ENCODE peak calls at places on chromosomes 2 and 18, in nine cellular contexts. One of them, this sample, is unnamed.

GRCh38 chr2:146572598-146572997 is 1272.2 kb upstream of the ACVR2A start:
- DNase-seq in keratinocyte: peak; percentile 4
- DNase-seq in MM.1S: no peak
- DNase-seq in OCI-LY7: no peak
- DNase-seq in PC-9: no peak
- DNase-seq in SK-N-SH: no peak
- DNase-seq in fibroblast of lung: peak; percentile 80
- DNase-seq in hepatocyte: no peak
- DNase-seq in mammary epithelial cell: peak; percentile 69
- DNase-seq in this sample: no peak

GRCh38 chr2:96503637-96504243 is 1.4 kb downstream of the NEURL3 start:
- DNase-seq in keratinocyte: no peak
- DNase-seq in MM.1S: no peak
- DNase-seq in OCI-LY7: no peak
- DNase-seq in PC-9: no peak
- DNase-seq in SK-N-SH: no peak
- DNase-seq in fibroblast of lung: no peak
- DNase-seq in hepatocyte: no peak
- DNase-seq in mammary epithelial cell: no peak
- DNase-seq in this sample: no peak

GRCh38 chr2:233532971-233533370 is 33.6 kb downstream of the USP40 start:
- DNase-seq in keratinocyte: no peak
- DNase-seq in MM.1S: no peak
- DNase-seq in OCI-LY7: no peak
- DNase-seq in PC-9: no peak
- DNase-seq in SK-N-SH: no peak
- DNase-seq in fibroblast of lung: no peak
- DNase-seq in hepatocyte: no peak
- DNase-seq in mammary epithelial cell: no peak
- DNase-seq in this sample: no peak

GRCh38 chr2:156366747-156367146 is 34.2 kb upstream of the NR4A2 start:
- DNase-seq in keratinocyte: no peak
- DNase-seq in MM.1S: no peak
- DNase-seq in OCI-LY7: no peak
- DNase-seq in PC-9: no peak
- DNase-seq in SK-N-SH: no peak
- DNase-seq in fibroblast of lung: no peak
- DNase-seq in hepatocyte: no peak
- DNase-seq in mammary epithelial cell: no peak
- DNase-seq in this sample: no peak

GRCh38 chr2:19900536-19901200 is 1.1 kb downstream of the TTC32 start:
- DNase-seq in keratinocyte: no peak
- DNase-seq in MM.1S: peak; percentile 50
- DNase-seq in OCI-LY7: peak; percentile 47
- DNase-seq in PC-9: no peak
- DNase-seq in SK-N-SH: peak; percentile 11
- DNase-seq in fibroblast of lung: peak; percentile 27
- DNase-seq in hepatocyte: no peak
- DNase-seq in mammary epithelial cell: peak; percentile 39
- DNase-seq in this sample: peak; percentile 13

GRCh38 chr2:150847578-150847977 is 360.1 kb upstream of the RND3 start:
- DNase-seq in keratinocyte: no peak
- DNase-seq in MM.1S: no peak
- DNase-seq in OCI-LY7: no peak
- DNase-seq in PC-9: no peak
- DNase-seq in SK-N-SH: no peak
- DNase-seq in fibroblast of lung: no peak
- DNase-seq in hepatocyte: no peak
- DNase-seq in mammary epithelial cell: no peak
- DNase-seq in this sample: no peak

GRCh38 chr18:34153711-34154110 is 71.0 kb downstream of the NOL4 start:
- DNase-seq in keratinocyte: no peak
- DNase-seq in MM.1S: no peak
- DNase-seq in OCI-LY7: peak; percentile 34
- DNase-seq in PC-9: no peak
- DNase-seq in SK-N-SH: peak; percentile 14
- DNase-seq in fibroblast of lung: peak; percentile 24
- DNase-seq in hepatocyte: no peak
- DNase-seq in mammary epithelial cell: peak; percentile 10
- DNase-seq in this sample: no peak

GRCh38 chr2:239462671-239463506 is 62.1 kb upstream of the HDAC4 start:
- DNase-seq in keratinocyte: no peak
- DNase-seq in MM.1S: no peak
- DNase-seq in OCI-LY7: no peak
- DNase-seq in PC-9: no peak
- DNase-seq in SK-N-SH: no peak
- DNase-seq in fibroblast of lung: no peak
- DNase-seq in hepatocyte: no peak
- DNase-seq in mammary epithelial cell: no peak
- DNase-seq in this sample: no peak

GRCh38 chr2:10042301-10043161 is 819 bp upstream of the KLF11 start:
- DNase-seq in keratinocyte: no peak
- DNase-seq in MM.1S: no peak
- DNase-seq in OCI-LY7: no peak
- DNase-seq in PC-9: peak; percentile 54
- DNase-seq in SK-N-SH: no peak
- DNase-seq in fibroblast of lung: peak; percentile 58
- DNase-seq in hepatocyte: peak; percentile 80
- DNase-seq in mammary epithelial cell: no peak
- DNase-seq in this sample: peak; percentile 81

GRCh38 chr2:112821142-112821541 is 15.4 kb downstream of the IL1B start:
- DNase-seq in keratinocyte: no peak
- DNase-seq in MM.1S: no peak
- DNase-seq in OCI-LY7: no peak
- DNase-seq in PC-9: no peak
- DNase-seq in SK-N-SH: no peak
- DNase-seq in fibroblast of lung: peak; percentile 15
- DNase-seq in hepatocyte: no peak
- DNase-seq in mammary epithelial cell: no peak
- DNase-seq in this sample: no peak

GRCh38 chr18:43780782-43781340 is 503.6 kb upstream of the SYT4 start:
- DNase-seq in keratinocyte: peak; percentile 25
- DNase-seq in MM.1S: no peak
- DNase-seq in OCI-LY7: no peak
- DNase-seq in PC-9: no peak
- DNase-seq in SK-N-SH: no peak
- DNase-seq in fibroblast of lung: peak; percentile 65
- DNase-seq in hepatocyte: peak; percentile 13
- DNase-seq in mammary epithelial cell: peak; percentile 66
- DNase-seq in this sample: no peak

GRCh38 chr2:15560404-15560987 is 638 bp downstream of the NBAS start:
- DNase-seq in keratinocyte: no peak
- DNase-seq in MM.1S: peak; percentile 8
- DNase-seq in OCI-LY7: peak; percentile 48
- DNase-seq in PC-9: peak; percentile 20
- DNase-seq in SK-N-SH: peak; percentile 68
- DNase-seq in fibroblast of lung: peak; percentile 43
- DNase-seq in hepatocyte: peak; percentile 61
- DNase-seq in mammary epithelial cell: peak; percentile 37
- DNase-seq in this sample: peak; percentile 55

GRCh38 chr2:212157011-212157410 is 381.6 kb downstream of the ERBB4 start:
- DNase-seq in keratinocyte: no peak
- DNase-seq in MM.1S: no peak
- DNase-seq in OCI-LY7: no peak
- DNase-seq in PC-9: no peak
- DNase-seq in SK-N-SH: no peak
- DNase-seq in fibroblast of lung: peak; percentile 64
- DNase-seq in hepatocyte: no peak
- DNase-seq in mammary epithelial cell: peak; percentile 11
- DNase-seq in this sample: no peak

GRCh38 chr2:150811259-150811912 is 323.9 kb upstream of the RND3 start:
- DNase-seq in keratinocyte: no peak
- DNase-seq in MM.1S: no peak
- DNase-seq in OCI-LY7: no peak
- DNase-seq in PC-9: no peak
- DNase-seq in SK-N-SH: no peak
- DNase-seq in fibroblast of lung: no peak
- DNase-seq in hepatocyte: no peak
- DNase-seq in mammary epithelial cell: no peak
- DNase-seq in this sample: no peak

GRCh38 chr18:46071615-46071893 is 506 bp downstream of the PSTPIP2 start:
- DNase-seq in keratinocyte: no peak
- DNase-seq in MM.1S: no peak
- DNase-seq in OCI-LY7: no peak
- DNase-seq in PC-9: no peak
- DNase-seq in SK-N-SH: no peak
- DNase-seq in fibroblast of lung: no peak
- DNase-seq in hepatocyte: no peak
- DNase-seq in mammary epithelial cell: no peak
- DNase-seq in this sample: peak; percentile 26
- H3K4me3 ChIP-seq in keratinocyte: peak overlapping the region; percentile 73
- H3K4me3 ChIP-seq in MM.1S: peak overlapping the region; percentile 65
- H3K4me3 ChIP-seq in OCI-LY7: no peak overlapping the region
- H3K4me3 ChIP-seq in PC-9: no peak overlapping the region
- H3K4me3 ChIP-seq in SK-N-SH: peak overlapping the region; percentile 72
- H3K4me3 ChIP-seq in fibroblast of lung: peak overlapping the region; percentile 54
- H3K4me3 ChIP-seq in hepatocyte: peak overlapping the region; percentile 95
- H3K4me3 ChIP-seq in mammary epithelial cell: peak overlapping the region; percentile 79
- H3K4me3 ChIP-seq in this sample: peak overlapping the region; percentile 76

GRCh38 chr18:78073275-78073674 is 823.6 kb downstream of the GALR1 start:
- DNase-seq in keratinocyte: no peak
- DNase-seq in MM.1S: no peak
- DNase-seq in OCI-LY7: no peak
- DNase-seq in PC-9: no peak
- DNase-seq in SK-N-SH: no peak
- DNase-seq in fibroblast of lung: no peak
- DNase-seq in hepatocyte: peak; percentile 15
- DNase-seq in mammary epithelial cell: no peak
- DNase-seq in this sample: peak; percentile 20
- TF ChIP-seq CTCF in keratinocyte: no peak
- TF ChIP-seq CTCF in MM.1S: no peak
- TF ChIP-seq CTCF in OCI-LY7: peak; percentile 38
- TF ChIP-seq CTCF in PC-9: no peak
- TF ChIP-seq CTCF in SK-N-SH: no peak
- TF ChIP-seq CTCF in fibroblast of lung: no peak
- TF ChIP-seq CTCF in hepatocyte: peak; percentile 50
- TF ChIP-seq CTCF in mammary epithelial cell: no peak
- TF ChIP-seq CTCF in this sample: peak; percentile 41

DNA sequence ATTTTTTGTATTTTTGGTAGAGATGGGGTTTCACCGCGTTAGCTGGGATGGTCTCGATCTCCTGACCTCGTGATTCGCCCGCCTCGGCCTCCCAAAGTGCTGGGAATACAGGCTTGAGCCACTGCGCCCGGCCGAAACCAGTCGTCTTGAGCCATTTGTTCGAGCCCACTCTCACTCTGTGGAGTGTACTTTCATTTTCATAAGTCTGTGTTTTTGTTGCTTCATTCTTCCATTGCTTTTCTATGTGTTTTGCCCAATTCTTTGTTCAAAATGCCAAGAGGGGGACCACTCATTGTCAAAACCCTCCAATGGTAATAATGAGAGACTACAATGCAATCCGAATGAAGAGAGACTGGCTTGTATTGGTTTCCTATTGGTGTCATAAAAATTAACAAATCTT is 1545.5 kb upstream of the DDX18 start:
- DNase-seq in keratinocyte: no peak
- DNase-seq in MM.1S: no peak
- DNase-seq in OCI-LY7: no peak
- DNase-seq in PC-9: no peak
- DNase-seq in SK-N-SH: no peak
- DNase-seq in fibroblast of lung: no peak
- DNase-seq in hepatocyte: no peak
- DNase-seq in mammary epithelial cell: no peak
- DNase-seq in this sample: no peak
- H3K4me2 ChIP-seq in keratinocyte: no peak overlapping the region
- H3K4me2 ChIP-seq in MM.1S: no peak overlapping the region
- H3K4me2 ChIP-seq in OCI-LY7: no peak overlapping the region
- H3K4me2 ChIP-seq in PC-9: no peak overlapping the region
- H3K4me2 ChIP-seq in SK-N-SH: no peak overlapping the region
- H3K4me2 ChIP-seq in fibroblast of lung: no peak overlapping the region
- H3K4me2 ChIP-seq in hepatocyte: no peak overlapping the region
- H3K4me2 ChIP-seq in mammary epithelial cell: no peak overlapping the region
- H3K4me2 ChIP-seq in this sample: no peak overlapping the region

GRCh38 chr2:98145070-98145469 is 58.1 kb downstream of the VWA3B start:
- DNase-seq in keratinocyte: no peak
- DNase-seq in MM.1S: no peak
- DNase-seq in OCI-LY7: no peak
- DNase-seq in PC-9: no peak
- DNase-seq in SK-N-SH: no peak
- DNase-seq in fibroblast of lung: no peak
- DNase-seq in hepatocyte: no peak
- DNase-seq in mammary epithelial cell: no peak
- DNase-seq in this sample: no peak

GRCh38 chr2:98153402-98153938 is 66.5 kb downstream of the VWA3B start:
- DNase-seq in keratinocyte: no peak
- DNase-seq in MM.1S: no peak
- DNase-seq in OCI-LY7: no peak
- DNase-seq in PC-9: no peak
- DNase-seq in SK-N-SH: no peak
- DNase-seq in fibroblast of lung: no peak
- DNase-seq in hepatocyte: no peak
- DNase-seq in mammary epithelial cell: no peak
- DNase-seq in this sample: no peak

DNA sequence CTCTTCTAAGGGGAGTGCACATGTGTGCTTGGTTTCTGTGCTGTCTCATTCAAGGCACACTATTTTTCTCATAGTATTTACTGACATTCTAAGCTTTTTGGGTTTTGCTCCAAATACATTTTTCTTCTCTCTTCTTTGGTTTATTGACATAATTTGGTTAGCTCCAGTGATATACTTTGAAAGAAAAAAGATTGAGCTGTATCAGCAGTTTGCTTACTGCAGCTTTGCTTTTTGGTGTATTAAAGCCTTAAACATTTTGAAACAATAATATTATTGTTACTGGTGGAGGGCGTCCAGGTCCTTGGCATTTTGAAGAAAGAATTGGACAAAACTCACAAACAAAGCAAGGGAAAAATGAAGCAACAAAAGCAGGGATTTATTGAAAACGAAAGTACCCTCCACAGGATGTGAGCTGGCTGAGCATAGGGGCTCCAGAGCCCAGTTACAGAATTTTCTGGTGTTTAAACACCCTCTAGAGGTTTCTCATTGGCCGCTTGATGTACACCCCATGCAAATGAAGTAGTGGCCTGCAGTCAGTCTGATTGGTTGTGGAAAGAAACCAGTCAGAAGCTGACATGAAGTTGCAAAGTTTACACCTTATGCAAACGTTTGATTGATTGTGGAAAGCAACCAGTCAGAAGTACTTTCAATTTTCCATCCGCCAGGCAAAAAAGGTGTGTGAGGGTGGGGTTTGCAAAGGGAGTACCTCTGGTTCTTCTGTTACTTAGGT is 62.2 kb downstream of the VWA3B start:
- DNase-seq in keratinocyte: no peak
- DNase-seq in MM.1S: peak; percentile 14
- DNase-seq in OCI-LY7: peak; percentile 26
- DNase-seq in PC-9: peak; percentile 10
- DNase-seq in SK-N-SH: no peak
- DNase-seq in fibroblast of lung: peak; percentile 77
- DNase-seq in hepatocyte: no peak
- DNase-seq in mammary epithelial cell: peak; percentile 92
- DNase-seq in this sample: no peak
- H3K4me3 ChIP-seq in keratinocyte: no peak overlapping the region
- H3K4me3 ChIP-seq in MM.1S: no peak overlapping the region
- H3K4me3 ChIP-seq in OCI-LY7: no peak overlapping the region
- H3K4me3 ChIP-seq in PC-9: peak overlapping the region; percentile 14
- H3K4me3 ChIP-seq in SK-N-SH: no peak overlapping the region
- H3K4me3 ChIP-seq in fibroblast of lung: peak overlapping the region; percentile 61
- H3K4me3 ChIP-seq in hepatocyte: no peak overlapping the region
- H3K4me3 ChIP-seq in mammary epithelial cell: peak overlapping the region; percentile 40
- H3K4me3 ChIP-seq in this sample: no peak overlapping the region

GRCh38 chr2:134193774-134194173 is 60.1 kb upstream of the MGAT5 start:
- DNase-seq in keratinocyte: no peak
- DNase-seq in MM.1S: no peak
- DNase-seq in OCI-LY7: no peak
- DNase-seq in PC-9: no peak
- DNase-seq in SK-N-SH: no peak
- DNase-seq in fibroblast of lung: no peak
- DNase-seq in hepatocyte: no peak
- DNase-seq in mammary epithelial cell: no peak
- DNase-seq in this sample: no peak
- TF ChIP-seq CTCF in keratinocyte: no peak
- TF ChIP-seq CTCF in MM.1S: no peak
- TF ChIP-seq CTCF in OCI-LY7: peak; percentile 9
- TF ChIP-seq CTCF in PC-9: no peak
- TF ChIP-seq CTCF in SK-N-SH: no peak
- TF ChIP-seq CTCF in fibroblast of lung: no peak
- TF ChIP-seq CTCF in hepatocyte: no peak
- TF ChIP-seq CTCF in mammary epithelial cell: no peak
- TF ChIP-seq CTCF in this sample: no peak